ENCODE peak calls at places on chromosome 7, in eight cellular contexts. One of them, this sample, is unnamed.

GRCh38 chr7:150384406-150385239 is 5.5 kb downstream of the ZNF775 start:
- DNase-seq in NCI-H1092: no peak
- DNase-seq in ELR: no peak
- DNase-seq in hypothalamus: no peak
- DNase-seq in ACHN: no peak
- DNase-seq in astrocyte of the hippocampus: no peak
- DNase-seq in GM23338: no peak
- DNase-seq in H54: no peak
- DNase-seq in this sample: no peak

GRCh38 chr7:110448918-110449317 is 642.0 kb upstream of the LRRN3 start:
- DNase-seq in H54: no peak
- DNase-seq in NCI-H1092: no peak
- DNase-seq in hypothalamus: no peak
- DNase-seq in GM23338: no peak
- DNase-seq in ACHN: no peak
- DNase-seq in astrocyte of the hippocampus: no peak
- DNase-seq in ELR: no peak
- DNase-seq in this sample: no peak

GRCh38 chr7:92768501-92769360 is 67.6 kb downstream of the CDK6 start:
- DNase-seq in ACHN: no peak
- DNase-seq in GM23338: peak
- DNase-seq in astrocyte of the hippocampus: no peak
- DNase-seq in NCI-H1092: peak
- DNase-seq in hypothalamus: no peak
- DNase-seq in H54: no peak
- DNase-seq in ELR: peak
- DNase-seq in this sample: no peak

GRCh38 chr7:13560441-13560840 is 429.0 kb downstream of the ETV1 start:
- DNase-seq in H54: no peak
- DNase-seq in ELR: peak
- DNase-seq in astrocyte of the hippocampus: no peak
- DNase-seq in GM23338: no peak
- DNase-seq in NCI-H1092: no peak
- DNase-seq in ACHN: no peak
- DNase-seq in hypothalamus: no peak
- DNase-seq in this sample: no peak

GRCh38 chr7:4479367-4480039 is 202.6 kb upstream of the FOXK1 start:
- DNase-seq in hypothalamus: no peak
- DNase-seq in NCI-H1092: peak
- DNase-seq in ACHN: peak
- DNase-seq in astrocyte of the hippocampus: peak
- DNase-seq in H54: peak
- DNase-seq in ELR: peak
- DNase-seq in GM23338: peak
- DNase-seq in this sample: peak

GRCh38 chr7:157607218-157607617 is 270.4 kb downstream of the DNAJB6 start:
- DNase-seq in ACHN: no peak
- DNase-seq in NCI-H1092: no peak
- DNase-seq in astrocyte of the hippocampus: no peak
- DNase-seq in ELR: no peak
- DNase-seq in hypothalamus: no peak
- DNase-seq in GM23338: no peak
- DNase-seq in H54: no peak
- DNase-seq in this sample: no peak

GRCh38 chr7:8261711-8262695 is at the start of gene ICA1:
- DNase-seq in ACHN: peak
- DNase-seq in H54: peak
- DNase-seq in ELR: peak
- DNase-seq in GM23338: peak
- DNase-seq in astrocyte of the hippocampus: peak
- DNase-seq in NCI-H1092: peak
- DNase-seq in hypothalamus: peak
- DNase-seq in this sample: peak

GRCh38 chr7:6276911-6277408 is 4.5 kb upstream of the CYTH3 start:
- DNase-seq in hypothalamus: no peak
- DNase-seq in H54: no peak
- DNase-seq in ELR: no peak
- DNase-seq in ACHN: no peak
- DNase-seq in GM23338: no peak
- DNase-seq in NCI-H1092: no peak
- DNase-seq in astrocyte of the hippocampus: no peak
- DNase-seq in this sample: no peak

GRCh38 chr7:144398291-144398690 is 5.2 kb downstream of the NOBOX start:
- DNase-seq in ELR: no peak
- DNase-seq in hypothalamus: no peak
- DNase-seq in GM23338: no peak
- DNase-seq in H54: no peak
- DNase-seq in astrocyte of the hippocampus: no peak
- DNase-seq in ACHN: no peak
- DNase-seq in NCI-H1092: no peak
- DNase-seq in this sample: no peak

GRCh38 chr7:137692399-137692798 is 154.4 kb downstream of the DGKI start:
- DNase-seq in ACHN: no peak
- DNase-seq in astrocyte of the hippocampus: no peak
- DNase-seq in H54: no peak
- DNase-seq in GM23338: no peak
- DNase-seq in NCI-H1092: no peak
- DNase-seq in ELR: no peak
- DNase-seq in hypothalamus: no peak
- DNase-seq in this sample: no peak

GRCh38 chr7:155676052-155676451 is 31.6 kb downstream of the RBM33 start:
- DNase-seq in H54: no peak
- DNase-seq in GM23338: no peak
- DNase-seq in ACHN: no peak
- DNase-seq in hypothalamus: no peak
- DNase-seq in astrocyte of the hippocampus: no peak
- DNase-seq in ELR: no peak
- DNase-seq in NCI-H1092: no peak
- DNase-seq in this sample: no peak

GRCh38 chr7:142811154-142811737 is 40.5 kb downstream of the PRSS2 start:
- DNase-seq in astrocyte of the hippocampus: peak
- DNase-seq in H54: no peak
- DNase-seq in NCI-H1092: no peak
- DNase-seq in hypothalamus: no peak
- DNase-seq in GM23338: peak
- DNase-seq in ACHN: peak
- DNase-seq in ELR: peak
- DNase-seq in this sample: no peak